ENCODE peak calls at places on chromosomes 16 and 17, in eight cellular contexts. T is prostate gland; H is small intestine; O is NCI-H1105 treated with DMSO at 0.1 percent for 48 hours; P is fibroblast of gingiva; Y is stimulated activated CD4-positive, alpha-beta T cell treated with anti-CD3 and anti-CD28 coated beads, Interleukin-15, amount 100 ng/mL, for 1 hour; A is activated naive CD4-positive, alpha-beta T cell; V is stimulated activated naive B cell treated with anti-CD40 and anti-IgM and Interleukin-4, amounts not matched to agents 10 μg/mL and 1 μg/mL and 100 μg/mL, for 72 hours. X is an unnamed sample.

GRCh38 chr16:89670496-89671431 is 13.1 kb downstream of the SPATA33 start:
- DNase-seq in T (no peak), H (peak), O (no peak), P (no peak), Y (no peak), A (no peak), V (no peak), X (no peak)

GRCh38 chr17:33498069-33498468 is 205.0 kb upstream of the ASIC2 start:
- DNase-seq in T (no peak), H (no peak), O (no peak), P (no peak), Y (no peak), A (no peak), V (no peak), X (no peak)

GRCh38 chr16:81293909-81294802 is 20.6 kb upstream of the GAN start:
- DNase-seq in T (no peak), H (peak), O (no peak), P (no peak), Y (no peak), A (no peak), V (no peak), X (no peak)

GRCh38 chr17:80850109-80850508 is 141.5 kb upstream of the CHMP6 start:
- DNase-seq in T (no peak), H (no peak), O (no peak), P (no peak), Y (no peak), A (no peak), V (no peak), X (no peak)

GRCh38 chr16:67934306-67935095 is 2.1 kb downstream of the PSMB10 start:
- DNase-seq in T (no peak), H (no peak), O (no peak), P (no peak), Y (no peak), A (no peak), V (no peak), X (no peak)

GRCh38 chr16:54007504-54007903 is 279.1 kb downstream of the IRX3 start:
- DNase-seq in T (no peak), H (no peak), O (no peak), P (no peak), Y (no peak), A (no peak), V (no peak), X (no peak)

GRCh38 chr16:57371494-57372371 is 557 bp upstream of the CX3CL1 start:
- DNase-seq in T (no peak), H (peak), O (no peak), P (no peak), Y (no peak), A (no peak), V (no peak), X (no peak)

GRCh38 chr16:19153876-19154275 is 14.2 kb upstream of the SYT17 start:
- DNase-seq in T (no peak), H (no peak), O (no peak), P (no peak), Y (no peak), A (no peak), V (no peak), X (no peak)

GRCh38 chr16:51757124-51757470 is 606.0 kb upstream of the SALL1 start:
- DNase-seq in T (no peak), H (no peak), O (no peak), P (no peak), Y (no peak), A (no peak), V (no peak), X (no peak)

GRCh38 chr16:26317885-26318284 is 626.1 kb downstream of the HS3ST4 start:
- DNase-seq in T (no peak), H (no peak), O (peak), P (no peak), Y (no peak), A (no peak), V (no peak), X (no peak)

GRCh38 chr17:51372345-51373004 is 112.1 kb downstream of the UTP18 start:
- DNase-seq in T (no peak), H (peak), O (no peak), P (peak), Y (no peak), A (no peak), V (peak), X (no peak)

GRCh38 chr17:50020841-50021599 is 26.0 kb upstream of the DLX3 start:
- DNase-seq in T (no peak), H (no peak), O (no peak), P (no peak), Y (no peak), A (no peak), V (no peak), X (no peak)

GRCh38 chr17:31416503-31416923 is 25.0 kb downstream of the RAB11FIP4 start:
- DNase-seq in T (no peak), H (no peak), O (no peak), P (no peak), Y (no peak), A (no peak), V (no peak), X (no peak)